ENCODE peak calls at places on chromosomes 3 and 15, in eight cellular contexts. C is stomach, X is cardiac fibroblast, F is tibial nerve, D is adrenal gland, E is ascending aorta, N is PC-9, M is WERI-Rb-1. W is an unnamed sample.

GRCh38 chr15:50066202-50066601 is 52.8 kb downstream of the ATP8B4 start:
- DNase-seq in C (no peak), F (no peak), M (no peak), D (no peak), N (no peak), E (no peak), X (peak; percentile 32), W (no peak)

GRCh38 chr3:61182648-61183047 is 68.6 kb downstream of the FHIT start:
- DNase-seq in C (no peak), M (no peak), E (no peak), F (no peak), X (no peak), D (no peak), N (no peak), W (no peak)

GRCh38 chr15:70133296-70133695 is 35.6 kb upstream of the TLE3 start:
- DNase-seq in C (peak; percentile 61), F (no peak), M (no peak), D (no peak), X (no peak), E (no peak), N (no peak), W (no peak)

GRCh38 chr15:56667517-56667916 is 65.8 kb downstream of the ZNF280D start:
- DNase-seq in X (no peak), N (no peak), F (no peak), E (no peak), D (no peak), C (no peak), M (no peak), W (no peak)

GRCh38 chr3:183468424-183468823 is 40.0 kb upstream of the MCF2L2 start:
- DNase-seq in N (no peak), F (no peak), E (no peak), M (no peak), X (peak; percentile 14), C (no peak), D (no peak), W (no peak)

GRCh38 chr3:27323087-27323570 is 46.1 kb downstream of the NEK10 start:
- DNase-seq in M (no peak), C (no peak), D (no peak), N (no peak), E (no peak), X (no peak), F (no peak), W (no peak)

GRCh38 chr3:135440233-135440632 is 525.3 kb upstream of the PPP2R3A start:
- DNase-seq in C (no peak), N (no peak), E (no peak), D (no peak), F (no peak), M (no peak), X (no peak), W (no peak)

GRCh38 chr3:34015204-34016142 is 217.0 kb downstream of the PDCD6IP start:
- DNase-seq in F (no peak), E (no peak), N (no peak), X (peak; percentile 21), M (peak; percentile 73), C (no peak), D (no peak), W (no peak)

GRCh38 chr3:107988464-107989156 is 102.2 kb downstream of the CD47 start:
- DNase-seq in C (peak; percentile 52), M (no peak), E (peak; percentile 68), F (peak; percentile 43), D (no peak), N (peak; percentile 70), X (peak; percentile 70), W (peak; percentile 59)

GRCh38 chr3:51637941-51638471 is 33.0 kb upstream of the TEX264 start:
- DNase-seq in F (peak; percentile 17), X (peak; percentile 74), D (peak; percentile 49), C (peak; percentile 44), E (no peak), M (peak; percentile 76), N (peak; percentile 33), W (no peak)
- TF ChIP-seq CTCF in F (peak; percentile 31), X (peak; percentile 86), D (peak; percentile 77), C (peak; percentile 53), E (peak; percentile 22), M (peak; percentile 97), N (peak; percentile 79), W (peak; percentile 41)

DNA sequence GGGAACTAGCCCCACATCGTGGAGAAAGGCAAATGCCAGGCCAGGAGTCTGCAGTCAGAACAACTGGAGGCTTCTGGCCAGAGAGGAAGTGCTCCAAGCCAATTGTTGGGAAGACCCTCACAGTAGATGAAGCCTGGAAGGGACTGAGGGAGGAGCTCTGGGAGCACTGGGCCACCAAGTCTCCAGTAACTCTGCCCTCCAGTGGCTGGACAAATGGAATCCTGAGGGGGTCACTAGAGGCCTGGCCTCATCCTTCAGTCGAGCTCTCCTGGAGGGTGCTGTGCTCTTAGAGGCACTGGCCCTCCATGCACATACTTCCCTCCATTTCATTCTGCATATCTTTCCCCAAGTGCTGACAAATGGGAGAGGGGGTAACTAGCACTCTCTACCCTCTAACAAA is 103.0 kb downstream of the MYLK start:
- DNase-seq in E (no peak), D (no peak), X (no peak), M (no peak), F (no peak), N (no peak), C (no peak), W (no peak)
- TF ChIP-seq CTCF in E (no peak), D (no peak), X (no peak), M (peak; percentile 42), F (no peak), N (no peak), C (no peak), W (no peak)

GRCh38 chr3:46998852-46999515 is 19.5 kb downstream of the NBEAL2 start:
- DNase-seq in M (no peak), E (no peak), D (no peak), X (no peak), C (no peak), F (no peak), N (no peak), W (no peak)
- TF ChIP-seq CTCF in M (no peak), E (no peak), D (peak; percentile 13), X (no peak), C (peak; percentile 16), F (no peak), N (no peak), W (no peak)

DNA sequence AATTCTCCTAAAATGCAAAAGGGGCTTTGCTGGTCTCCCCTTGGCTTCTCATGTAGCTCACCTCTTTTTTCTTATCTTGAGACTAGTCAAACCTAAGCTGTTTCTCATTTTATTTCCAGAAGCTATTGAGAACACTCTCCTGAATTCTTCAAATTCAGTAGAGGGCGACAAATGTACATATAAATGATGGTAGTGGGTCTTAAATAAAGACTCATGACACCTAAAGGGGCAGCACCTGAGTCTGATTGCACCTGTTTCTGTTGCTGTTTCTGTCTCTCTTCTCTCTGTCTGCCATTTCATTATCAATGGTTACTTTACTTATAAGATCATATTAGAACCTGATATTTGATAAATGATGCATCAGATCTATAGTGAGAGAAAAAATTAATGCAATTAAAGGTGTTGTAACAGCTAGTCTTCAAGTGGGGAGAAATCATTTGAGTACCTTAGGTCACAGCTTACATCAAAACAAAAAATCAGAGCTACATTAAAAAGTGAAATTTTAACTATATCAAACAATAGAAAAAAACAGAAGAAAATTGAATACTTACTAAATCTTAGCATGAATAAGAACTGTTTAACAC is 7.0 kb downstream of the ADIPOQ start:
- DNase-seq in M (no peak), X (peak; percentile 66), F (no peak), C (no peak), D (no peak), E (no peak), N (no peak), W (no peak)
- TF ChIP-seq CTCF in M (peak; percentile 23), X (peak; percentile 1), F (peak; percentile 33), C (no peak), D (peak; percentile 45), E (peak; percentile 59), N (peak; percentile 81), W (peak; percentile 78)

DNA sequence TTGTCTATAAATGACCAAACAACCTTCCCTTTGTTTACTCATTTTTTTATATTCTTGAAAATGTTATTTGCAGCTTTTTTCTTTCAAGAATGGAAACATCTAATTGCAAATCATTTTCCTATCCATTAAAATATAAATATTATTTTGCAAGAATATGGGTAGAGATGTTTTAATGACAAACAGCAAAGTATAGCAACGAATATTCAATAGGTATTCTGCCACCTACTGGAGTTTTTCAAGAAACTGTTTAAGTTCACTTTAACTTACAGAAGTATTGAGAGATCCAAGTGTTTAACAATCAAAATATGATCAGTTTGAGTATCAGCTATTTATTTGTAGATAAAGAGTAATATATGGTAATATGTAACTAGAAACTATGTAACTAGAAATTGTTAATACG is 6.9 kb upstream of the EOGT start:
- DNase-seq in C (no peak), E (no peak), D (no peak), F (no peak), X (peak; percentile 11), M (no peak), N (no peak), W (no peak)
- TF ChIP-seq CTCF in C (peak; percentile 16), E (peak; percentile 29), D (no peak), F (no peak), X (peak; percentile 17), M (no peak), N (peak; percentile 51), W (no peak)

DNA sequence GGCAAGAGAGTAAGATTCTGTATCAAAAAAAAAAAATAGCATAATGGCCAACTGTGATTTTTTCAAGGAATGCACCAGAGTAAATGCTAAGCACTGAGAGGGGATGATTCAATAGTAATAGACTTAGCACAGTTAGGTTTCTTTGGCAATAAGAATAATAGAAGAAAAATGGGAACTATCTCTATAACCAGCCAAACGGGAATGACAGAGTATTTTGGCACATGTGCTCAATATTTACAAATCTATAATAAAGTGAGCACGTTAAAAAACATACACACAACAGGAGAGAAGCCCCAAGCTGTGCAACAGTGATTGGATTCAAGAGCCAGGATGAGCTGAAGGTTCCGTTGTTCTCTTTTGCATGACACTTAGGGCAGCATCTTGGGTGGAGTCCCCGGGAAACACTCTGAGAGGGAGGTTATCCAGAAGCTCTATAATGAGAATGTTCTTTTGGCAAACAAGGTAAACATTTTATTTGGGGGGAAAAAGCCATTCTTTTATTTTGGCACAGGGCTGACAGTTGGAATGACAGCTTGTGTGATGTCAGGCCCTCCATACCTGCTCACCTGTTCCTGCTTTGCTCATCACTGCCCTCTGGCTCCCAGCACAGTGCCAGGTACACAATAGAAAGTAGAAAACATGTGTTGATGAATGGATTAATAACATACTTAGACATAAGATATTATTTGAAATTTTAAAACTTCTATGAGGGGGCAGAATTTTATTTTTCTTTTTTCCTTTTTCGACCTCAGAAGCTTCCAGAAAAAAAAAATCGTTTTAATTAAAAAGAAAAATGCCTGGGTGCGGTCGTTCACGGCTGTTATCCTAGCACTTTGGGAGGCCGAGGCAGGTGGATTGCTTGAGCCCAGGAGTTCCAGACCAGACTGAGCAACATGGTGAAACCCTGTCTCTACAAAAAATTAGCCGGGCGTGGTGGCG is 44.0 kb upstream of the MUC4 start:
- DNase-seq in X (no peak), D (no peak), C (no peak), N (peak; percentile 55), E (no peak), M (no peak), F (no peak), W (no peak)
- TF ChIP-seq CTCF in X (no peak), D (no peak), C (no peak), N (peak; percentile 71), E (no peak), M (no peak), F (no peak), W (no peak)